ENCODE peak calls at places on chromosomes 5 and 9, in four cellular contexts. V, P, I and Z are unnamed samples.

GRCh38 chr9:65458992-65459391 is 174.0 kb upstream of the FOXD4L5 start:
- DNase-seq in V (no peak), P (no peak), I (no peak), Z (no peak)

GRCh38 chr9:132752877-132753592 is 82.8 kb downstream of the GTF3C4 start:
- DNase-seq in V (no peak), P (no peak), I (no peak), Z (no peak)

GRCh38 chr5:125125031-125125823 is 378.8 kb upstream of the ZNF608 start:
- DNase-seq in V (peak; percentile 26), P (peak; percentile 17), I (no peak), Z (no peak)

GRCh38 chr5:181207214-181207959 is 2.4 kb upstream of the TRIM7 start:
- DNase-seq in V (peak; percentile 92), P (peak; percentile 93), I (peak; percentile 95), Z (peak; percentile 74)

GRCh38 chr5:54357371-54358058 is 47.1 kb upstream of the ARL15 start:
- DNase-seq in V (no peak), P (peak; percentile 22), I (no peak), Z (no peak)

GRCh38 chr9:114583776-114584175 is 3.8 kb upstream of the ATP6V1G1 start:
- DNase-seq in V (no peak), P (no peak), I (no peak), Z (no peak)

GRCh38 chr9:91681461-91682305 is 258.1 kb upstream of the NFIL3 start:
- DNase-seq in V (peak; percentile 79), P (peak; percentile 48), I (peak; percentile 58), Z (peak; percentile 89)

GRCh38 chr9:108212179-108212578 is 643.6 kb downstream of the ACTL7B start:
- DNase-seq in V (peak; percentile 49), P (no peak), I (no peak), Z (no peak)

GRCh38 chr5:9888517-9888916 is 258.4 kb upstream of the TAS2R1 start:
- DNase-seq in V (peak; percentile 68), P (no peak), I (peak; percentile 88), Z (no peak)

GRCh38 chr5:149549461-149550266 is 1.6 kb downstream of the CSNK1A1 start:
- DNase-seq in V (peak; percentile 55), P (peak; percentile 68), I (peak; percentile 47), Z (no peak)

GRCh38 chr5:170591055-170591454 is 87.2 kb downstream of the KCNIP1 start:
- DNase-seq in V (no peak), P (no peak), I (no peak), Z (no peak)

GRCh38 chr5:43840424-43841232 is 237.6 kb downstream of the NNT start:
- DNase-seq in V (peak; percentile 12), P (no peak), I (no peak), Z (no peak)

GRCh38 chr9:78029601-78030552 is 1.7 kb downstream of the GNAQ start:
- DNase-seq in V (peak; percentile 61), P (peak; percentile 67), I (no peak), Z (no peak)

GRCh38 chr5:1727571-1727970 is 72.1 kb downstream of the MRPL36 start:
- DNase-seq in V (no peak), P (no peak), I (no peak), Z (no peak)

GRCh38 chr9:130681769-130682489 is 11.7 kb upstream of the EXOSC2 start:
- DNase-seq in V (no peak), P (peak; percentile 23), I (no peak), Z (peak; percentile 48)

GRCh38 chr5:176360894-176361436 is 599 bp downstream of the KIAA1191 start:
- DNase-seq in V (peak; percentile 6), P (peak; percentile 39), I (peak; percentile 11), Z (no peak)

GRCh38 chr9:77756449-77756848 is 108.3 kb upstream of the GNA14 start:
- DNase-seq in V (peak; percentile 23), P (no peak), I (no peak), Z (no peak)

GRCh38 chr9:11088826-11089374 is 476.1 kb upstream of the PTPRD start:
- DNase-seq in V (no peak), P (no peak), I (peak; percentile 36), Z (no peak)

GRCh38 chr9:87578625-87579024 is 81.0 kb downstream of the DAPK1 start:
- DNase-seq in V (peak; percentile 36), P (no peak), I (no peak), Z (no peak)

GRCh38 chr5:177349762-177350161 is 1.7 kb downstream of the LMAN2 start:
- DNase-seq in V (no peak), P (no peak), I (no peak), Z (no peak)

GRCh38 chr9:6014668-6015270 is 655 bp downstream of the RANBP6 start:
- DNase-seq in V (peak; percentile 45), P (peak; percentile 81), I (peak; percentile 73), Z (no peak)

GRCh38 chr9:683509-684021 is 157.9 kb upstream of the DMRT1 start:
- DNase-seq in V (no peak), P (no peak), I (no peak), Z (no peak)

GRCh38 chr9:19782005-19782404 is 6.8 kb downstream of the SLC24A2 start:
- DNase-seq in V (peak; percentile 21), P (peak; percentile 6), I (peak; percentile 6), Z (no peak)

GRCh38 chr5:106730506-106730905 is 940.2 kb downstream of the EFNA5 start:
- DNase-seq in V (no peak), P (no peak), I (no peak), Z (no peak)

GRCh38 chr9:108684288-108685025 is 171.3 kb downstream of the ACTL7B start:
- DNase-seq in V (no peak), P (no peak), I (no peak), Z (no peak)

GRCh38 chr9:89606567-89607311 is 1.9 kb downstream of the GADD45G start:
- DNase-seq in V (peak; percentile 27), P (peak; percentile 10), I (peak; percentile 16), Z (peak; percentile 83)

GRCh38 chr9:85290019-85290418 is 451.7 kb downstream of the AGTPBP1 start:
- DNase-seq in V (no peak), P (no peak), I (no peak), Z (no peak)

GRCh38 chr5:74639538-74640449 is 734 bp downstream of the ENC1 start:
- DNase-seq in V (peak; percentile 60), P (peak; percentile 57), I (no peak), Z (peak; percentile 69)
- TF ChIP-seq CTCF in V (peak; percentile 37), P (peak; percentile 39), I (peak; percentile 42), Z (no peak)

GRCh38 chr9:95504053-95504963 is 12.5 kb downstream of the PTCH1 start:
- DNase-seq in V (peak; percentile 51), P (peak; percentile 2), I (no peak), Z (peak; percentile 42)
- TF ChIP-seq CTCF in V (no peak), P (no peak), I (peak; percentile 1), Z (no peak)

GRCh38 chr5:78650562-78650930 is 2.0 kb upstream of the LHFPL2 start:
- DNase-seq in V (no peak), P (no peak), I (no peak), Z (no peak)

GRCh38 chr5:78649816-78650561 is 1.4 kb upstream of the LHFPL2 start:
- DNase-seq in V (peak; percentile 57), P (no peak), I (peak; percentile 53), Z (no peak)

GRCh38 chr5:78647838-78648358 is 674 bp downstream of the LHFPL2 start:
- DNase-seq in V (peak; percentile 68), P (peak; percentile 50), I (peak; percentile 55), Z (no peak)

GRCh38 chr5:78648359-78649219 is at the start of gene LHFPL2:
- DNase-seq in V (peak; percentile 87), P (peak; percentile 77), I (peak; percentile 57), Z (peak; percentile 81)

DNA sequence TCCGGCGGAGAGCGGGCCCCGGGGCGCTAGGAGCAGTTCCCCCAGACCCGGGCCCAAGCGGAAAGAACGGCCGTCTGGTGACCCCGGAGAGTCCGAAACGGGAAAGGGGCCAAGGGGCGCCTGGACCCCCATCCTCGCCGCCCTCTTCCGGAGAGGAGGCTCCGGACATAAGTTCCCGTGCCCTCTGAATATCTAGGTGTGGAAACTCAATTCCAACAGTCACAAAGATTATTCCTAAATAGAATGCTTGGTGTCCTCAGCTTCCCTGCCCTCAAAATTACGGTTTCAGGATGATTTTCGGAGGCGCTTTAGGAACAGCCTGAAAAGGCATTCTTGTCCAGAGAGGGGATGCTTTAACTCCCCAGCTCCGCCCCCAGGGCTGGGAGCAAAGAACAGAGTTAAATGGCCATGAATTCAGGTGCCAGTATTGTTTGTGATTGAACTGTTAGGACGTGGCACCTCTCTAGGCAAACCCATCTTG is 688 bp upstream of the LHFPL2 start:
- DNase-seq in V (peak; percentile 51), P (peak; percentile 35), I (peak; percentile 37), Z (no peak)
- TF ChIP-seq CTCF in V (no peak), P (no peak), I (no peak), Z (no peak)

DNA sequence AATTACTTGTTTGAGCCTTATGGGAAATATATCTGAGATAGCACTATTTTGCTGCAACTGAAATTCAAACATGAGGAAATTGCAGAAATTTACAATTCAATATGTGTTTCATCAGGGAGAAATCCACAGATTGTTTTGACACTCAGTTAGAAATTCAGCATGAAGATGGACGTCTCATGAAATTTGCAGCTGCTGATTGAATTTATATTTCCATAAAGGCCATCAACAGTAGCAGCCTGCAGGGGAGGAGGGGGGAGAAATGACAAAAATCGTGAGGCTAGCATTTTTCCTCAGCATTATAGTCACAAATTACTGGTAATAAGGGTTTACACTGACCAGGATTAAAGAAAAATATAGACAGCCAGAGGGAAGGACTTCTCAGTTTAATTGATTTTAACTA is 81.0 kb downstream of the NDUFAF2 start:
- DNase-seq in V (no peak), P (no peak), I (no peak), Z (no peak)
- TF ChIP-seq CTCF in V (no peak), P (no peak), I (no peak), Z (no peak)

DNA sequence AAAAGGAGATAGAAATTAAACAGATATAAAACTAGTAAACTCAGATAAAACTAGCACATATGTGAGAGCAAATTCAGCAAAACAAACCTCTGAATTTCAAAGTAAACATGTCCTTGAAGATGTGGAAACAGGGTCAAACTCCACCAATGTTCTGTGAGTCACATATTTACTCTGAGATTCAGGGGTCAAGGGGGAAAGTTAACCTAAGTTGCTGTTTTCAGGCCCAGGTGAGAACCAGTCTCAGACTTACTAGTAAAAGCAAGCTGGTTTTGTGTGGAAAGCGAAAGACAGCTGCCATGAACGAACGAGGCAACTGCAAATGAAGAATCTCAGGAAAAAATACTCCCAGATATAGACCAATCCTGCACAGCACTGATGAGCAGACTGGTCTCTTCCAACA is 29.0 kb downstream of the PSMB7 start:
- DNase-seq in V (no peak), P (peak; percentile 8), I (no peak), Z (no peak)
- TF ChIP-seq CTCF in V (no peak), P (no peak), I (no peak), Z (no peak)